ENCODE peak calls at places on chromosomes 2 and 18, in seven cellular contexts. One of them, this sample, is unnamed.

GRCh38 chr2:54411801-54412354 is 44.2 kb upstream of the SPTBN1 start:
- DNase-seq in tibial artery: no peak
- DNase-seq in GM23338: no peak
- DNase-seq in fibroblast of pulmonary artery: no peak
- DNase-seq in lower lobe of right lung: no peak
- DNase-seq in fibroblast of mammary gland: no peak
- DNase-seq in mucosa of descending colon: no peak
- DNase-seq in this sample: no peak

GRCh38 chr2:56008661-56009411 is 85.3 kb upstream of the EFEMP1 start:
- DNase-seq in tibial artery: peak; percentile 60
- DNase-seq in GM23338: peak; percentile 91
- DNase-seq in fibroblast of pulmonary artery: peak; percentile 97
- DNase-seq in lower lobe of right lung: no peak
- DNase-seq in fibroblast of mammary gland: peak; percentile 83
- DNase-seq in mucosa of descending colon: peak; percentile 46
- DNase-seq in this sample: peak; percentile 93

GRCh38 chr18:69383191-69383590 is 17.5 kb upstream of the DOK6 start:
- DNase-seq in tibial artery: no peak
- DNase-seq in GM23338: peak; percentile 3
- DNase-seq in fibroblast of pulmonary artery: peak; percentile 11
- DNase-seq in lower lobe of right lung: no peak
- DNase-seq in fibroblast of mammary gland: peak; percentile 18
- DNase-seq in mucosa of descending colon: no peak
- DNase-seq in this sample: peak; percentile 4

GRCh38 chr2:84880645-84881521 is at the start of gene TRABD2A:
- DNase-seq in tibial artery: no peak
- DNase-seq in GM23338: peak; percentile 81
- DNase-seq in fibroblast of pulmonary artery: no peak
- DNase-seq in lower lobe of right lung: peak; percentile 69
- DNase-seq in fibroblast of mammary gland: peak; percentile 59
- DNase-seq in mucosa of descending colon: peak; percentile 75
- DNase-seq in this sample: no peak

GRCh38 chr2:180203972-180204371 is 196.9 kb upstream of the CWC22 start:
- DNase-seq in tibial artery: peak; percentile 51
- DNase-seq in GM23338: no peak
- DNase-seq in fibroblast of pulmonary artery: peak; percentile 87
- DNase-seq in lower lobe of right lung: no peak
- DNase-seq in fibroblast of mammary gland: peak; percentile 95
- DNase-seq in mucosa of descending colon: no peak
- DNase-seq in this sample: peak; percentile 92

GRCh38 chr18:45850021-45850420 is 24.5 kb downstream of the SIGLEC15 start:
- DNase-seq in tibial artery: no peak
- DNase-seq in GM23338: peak; percentile 75
- DNase-seq in fibroblast of pulmonary artery: peak; percentile 19
- DNase-seq in lower lobe of right lung: no peak
- DNase-seq in fibroblast of mammary gland: peak; percentile 19
- DNase-seq in mucosa of descending colon: no peak
- DNase-seq in this sample: no peak

GRCh38 chr2:105437708-105438103 is 38.9 kb upstream of the FHL2 start:
- DNase-seq in tibial artery: no peak
- DNase-seq in GM23338: no peak
- DNase-seq in fibroblast of pulmonary artery: peak; percentile 59
- DNase-seq in lower lobe of right lung: no peak
- DNase-seq in fibroblast of mammary gland: peak; percentile 61
- DNase-seq in mucosa of descending colon: no peak
- DNase-seq in this sample: peak; percentile 70

GRCh38 chr18:312415-312814 is 44.6 kb upstream of the THOC1 start:
- DNase-seq in tibial artery: no peak
- DNase-seq in GM23338: no peak
- DNase-seq in fibroblast of pulmonary artery: no peak
- DNase-seq in lower lobe of right lung: no peak
- DNase-seq in fibroblast of mammary gland: no peak
- DNase-seq in mucosa of descending colon: no peak
- DNase-seq in this sample: no peak

GRCh38 chr2:43305537-43305936 is 79.1 kb upstream of the ZFP36L2 start:
- DNase-seq in tibial artery: peak; percentile 88
- DNase-seq in GM23338: no peak
- DNase-seq in fibroblast of pulmonary artery: peak; percentile 67
- DNase-seq in lower lobe of right lung: peak; percentile 71
- DNase-seq in fibroblast of mammary gland: peak; percentile 62
- DNase-seq in mucosa of descending colon: no peak
- DNase-seq in this sample: peak; percentile 68

GRCh38 chr18:37299471-37300304 is 265.9 kb downstream of the CELF4 start:
- DNase-seq in tibial artery: peak; percentile 90
- DNase-seq in GM23338: peak; percentile 27
- DNase-seq in fibroblast of pulmonary artery: peak; percentile 99
- DNase-seq in lower lobe of right lung: peak; percentile 81
- DNase-seq in fibroblast of mammary gland: peak; percentile 96
- DNase-seq in mucosa of descending colon: peak; percentile 71
- DNase-seq in this sample: peak; percentile 94

GRCh38 chr2:157032019-157032418 is 225.5 kb upstream of the GALNT5 start:
- DNase-seq in tibial artery: no peak
- DNase-seq in GM23338: no peak
- DNase-seq in fibroblast of pulmonary artery: peak; percentile 97
- DNase-seq in lower lobe of right lung: no peak
- DNase-seq in fibroblast of mammary gland: peak; percentile 96
- DNase-seq in mucosa of descending colon: no peak
- DNase-seq in this sample: peak; percentile 93

GRCh38 chr2:171410624-171411023 is 23.2 kb downstream of the METTL8 start:
- DNase-seq in tibial artery: no peak
- DNase-seq in GM23338: no peak
- DNase-seq in fibroblast of pulmonary artery: peak; percentile 23
- DNase-seq in lower lobe of right lung: no peak
- DNase-seq in fibroblast of mammary gland: no peak
- DNase-seq in mucosa of descending colon: no peak
- DNase-seq in this sample: no peak

GRCh38 chr2:2926009-2926857 is 451.4 kb downstream of the EIPR1 start:
- DNase-seq in tibial artery: no peak
- DNase-seq in GM23338: no peak
- DNase-seq in fibroblast of pulmonary artery: no peak
- DNase-seq in lower lobe of right lung: no peak
- DNase-seq in fibroblast of mammary gland: no peak
- DNase-seq in mucosa of descending colon: no peak
- DNase-seq in this sample: no peak

GRCh38 chr18:30280861-30281470 is 761.6 kb downstream of the DSC3 start:
- DNase-seq in tibial artery: no peak
- DNase-seq in GM23338: peak; percentile 84
- DNase-seq in fibroblast of pulmonary artery: peak; percentile 81
- DNase-seq in lower lobe of right lung: no peak
- DNase-seq in fibroblast of mammary gland: peak; percentile 60
- DNase-seq in mucosa of descending colon: no peak
- DNase-seq in this sample: peak; percentile 78

GRCh38 chr2:239802101-239802649 is 223.0 kb downstream of the NDUFA10 start:
- DNase-seq in tibial artery: peak; percentile 14
- DNase-seq in GM23338: no peak
- DNase-seq in fibroblast of pulmonary artery: no peak
- DNase-seq in lower lobe of right lung: no peak
- DNase-seq in fibroblast of mammary gland: no peak
- DNase-seq in mucosa of descending colon: no peak
- DNase-seq in this sample: no peak

GRCh38 chr2:47172922-47173695 is 18.0 kb upstream of the STPG4 start:
- DNase-seq in tibial artery: no peak
- DNase-seq in GM23338: no peak
- DNase-seq in fibroblast of pulmonary artery: no peak
- DNase-seq in lower lobe of right lung: no peak
- DNase-seq in fibroblast of mammary gland: no peak
- DNase-seq in mucosa of descending colon: no peak
- DNase-seq in this sample: no peak
- H3K4me3 ChIP-seq in tibial artery: no peak overlapping the region
- H3K4me3 ChIP-seq in GM23338: peak overlapping the region; percentile 94
- H3K4me3 ChIP-seq in fibroblast of pulmonary artery: peak overlapping the region; percentile 96
- H3K4me3 ChIP-seq in lower lobe of right lung: peak overlapping the region; percentile 93
- H3K4me3 ChIP-seq in fibroblast of mammary gland: peak overlapping the region; percentile 86
- H3K4me3 ChIP-seq in mucosa of descending colon: no peak overlapping the region
- H3K4me3 ChIP-seq in this sample: peak overlapping the region; percentile 96

GRCh38 chr18:6920099-6920955 is 190.8 kb downstream of the ARHGAP28 start:
- DNase-seq in tibial artery: peak; percentile 47
- DNase-seq in GM23338: peak; percentile 90
- DNase-seq in fibroblast of pulmonary artery: peak; percentile 85
- DNase-seq in lower lobe of right lung: no peak
- DNase-seq in fibroblast of mammary gland: peak; percentile 77
- DNase-seq in mucosa of descending colon: no peak
- DNase-seq in this sample: peak; percentile 54
- TF ChIP-seq CTCF in tibial artery: peak; percentile 53
- TF ChIP-seq CTCF in GM23338: peak; percentile 85
- TF ChIP-seq CTCF in fibroblast of pulmonary artery: peak; percentile 99
- TF ChIP-seq CTCF in lower lobe of right lung: peak; percentile 62
- TF ChIP-seq CTCF in fibroblast of mammary gland: peak; percentile 98
- TF ChIP-seq CTCF in mucosa of descending colon: peak; percentile 42
- TF ChIP-seq CTCF in this sample: peak; percentile 70

GRCh38 chr2:28234807-28235206 is 157.9 kb upstream of the FOSL2 start:
- DNase-seq in tibial artery: no peak
- DNase-seq in GM23338: no peak
- DNase-seq in fibroblast of pulmonary artery: no peak
- DNase-seq in lower lobe of right lung: no peak
- DNase-seq in fibroblast of mammary gland: no peak
- DNase-seq in mucosa of descending colon: no peak
- DNase-seq in this sample: no peak

GRCh38 chr2:28228419-28228995 is 164.2 kb upstream of the FOSL2 start:
- DNase-seq in tibial artery: no peak
- DNase-seq in GM23338: no peak
- DNase-seq in fibroblast of pulmonary artery: no peak
- DNase-seq in lower lobe of right lung: no peak
- DNase-seq in fibroblast of mammary gland: no peak
- DNase-seq in mucosa of descending colon: no peak
- DNase-seq in this sample: peak; percentile 11

GRCh38 chr2:28232267-28232666 is 160.4 kb upstream of the FOSL2 start:
- DNase-seq in tibial artery: no peak
- DNase-seq in GM23338: no peak
- DNase-seq in fibroblast of pulmonary artery: peak; percentile 84
- DNase-seq in lower lobe of right lung: no peak
- DNase-seq in fibroblast of mammary gland: peak; percentile 57
- DNase-seq in mucosa of descending colon: no peak
- DNase-seq in this sample: peak; percentile 14

GRCh38 chr2:28231110-28231621 is 161.5 kb upstream of the FOSL2 start:
- DNase-seq in tibial artery: no peak
- DNase-seq in GM23338: no peak
- DNase-seq in fibroblast of pulmonary artery: peak; percentile 60
- DNase-seq in lower lobe of right lung: no peak
- DNase-seq in fibroblast of mammary gland: peak; percentile 59
- DNase-seq in mucosa of descending colon: no peak
- DNase-seq in this sample: peak; percentile 53

GRCh38 chr2:28233070-28233718 is 159.5 kb upstream of the FOSL2 start:
- DNase-seq in tibial artery: no peak
- DNase-seq in GM23338: no peak
- DNase-seq in fibroblast of pulmonary artery: peak; percentile 29
- DNase-seq in lower lobe of right lung: no peak
- DNase-seq in fibroblast of mammary gland: peak; percentile 31
- DNase-seq in mucosa of descending colon: no peak
- DNase-seq in this sample: peak; percentile 16
- H3K4me3 ChIP-seq in tibial artery: no peak overlapping the region
- H3K4me3 ChIP-seq in GM23338: no peak overlapping the region
- H3K4me3 ChIP-seq in fibroblast of pulmonary artery: no peak overlapping the region
- H3K4me3 ChIP-seq in lower lobe of right lung: no peak overlapping the region
- H3K4me3 ChIP-seq in fibroblast of mammary gland: no peak overlapping the region
- H3K4me3 ChIP-seq in mucosa of descending colon: no peak overlapping the region
- H3K4me3 ChIP-seq in this sample: no peak overlapping the region

GRCh38 chr2:230913406-230913805 is 11.6 kb downstream of the GPR55 start:
- DNase-seq in tibial artery: no peak
- DNase-seq in GM23338: peak; percentile 78
- DNase-seq in fibroblast of pulmonary artery: peak; percentile 33
- DNase-seq in lower lobe of right lung: peak; percentile 50
- DNase-seq in fibroblast of mammary gland: peak; percentile 17
- DNase-seq in mucosa of descending colon: peak; percentile 59
- DNase-seq in this sample: peak; percentile 8
- TF ChIP-seq CTCF in tibial artery: peak; percentile 34
- TF ChIP-seq CTCF in GM23338: peak; percentile 74
- TF ChIP-seq CTCF in fibroblast of pulmonary artery: peak; percentile 47
- TF ChIP-seq CTCF in lower lobe of right lung: peak; percentile 31
- TF ChIP-seq CTCF in fibroblast of mammary gland: peak; percentile 41
- TF ChIP-seq CTCF in mucosa of descending colon: peak; percentile 52
- TF ChIP-seq CTCF in this sample: peak; percentile 43

GRCh38 chr2:167874812-167875211 is 372.6 kb downstream of the STK39 start:
- DNase-seq in tibial artery: no peak
- DNase-seq in GM23338: no peak
- DNase-seq in fibroblast of pulmonary artery: no peak
- DNase-seq in lower lobe of right lung: no peak
- DNase-seq in fibroblast of mammary gland: no peak
- DNase-seq in mucosa of descending colon: no peak
- DNase-seq in this sample: no peak
- H3K4me3 ChIP-seq in tibial artery: no peak overlapping the region
- H3K4me3 ChIP-seq in GM23338: no peak overlapping the region
- H3K4me3 ChIP-seq in fibroblast of pulmonary artery: no peak overlapping the region
- H3K4me3 ChIP-seq in lower lobe of right lung: no peak overlapping the region
- H3K4me3 ChIP-seq in fibroblast of mammary gland: no peak overlapping the region
- H3K4me3 ChIP-seq in mucosa of descending colon: no peak overlapping the region
- H3K4me3 ChIP-seq in this sample: no peak overlapping the region

DNA sequence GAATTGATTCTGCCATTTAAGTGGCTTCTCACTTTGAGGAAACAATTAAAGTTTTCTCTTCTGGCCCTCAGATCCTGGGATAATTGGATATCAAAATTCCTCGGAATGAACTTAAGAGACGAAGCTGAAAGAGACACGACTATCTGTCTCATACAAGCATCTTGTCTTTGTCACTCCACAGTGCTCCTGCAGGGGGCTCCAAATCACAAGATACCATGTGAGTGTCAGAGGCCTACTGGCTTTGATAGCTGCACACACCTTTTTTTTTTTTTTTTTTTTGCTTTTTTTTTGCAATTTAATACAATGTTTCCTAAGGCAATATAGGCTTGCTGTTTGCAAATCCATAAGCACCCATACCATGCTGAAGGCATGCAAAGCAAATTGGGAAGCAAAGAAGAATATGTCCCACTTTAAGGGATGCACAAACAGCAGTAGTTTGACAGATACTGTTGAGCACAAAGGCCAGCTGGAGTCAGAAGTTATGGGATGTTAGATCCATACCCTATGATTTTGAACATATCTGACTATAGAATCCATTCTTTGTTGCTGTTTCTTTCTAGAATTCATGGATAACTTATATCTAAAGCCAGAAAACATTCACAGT is 109.0 kb upstream of the CBLN2 start:
- DNase-seq in tibial artery: no peak
- DNase-seq in GM23338: peak; percentile 80
- DNase-seq in fibroblast of pulmonary artery: peak; percentile 9
- DNase-seq in lower lobe of right lung: no peak
- DNase-seq in fibroblast of mammary gland: peak; percentile 11
- DNase-seq in mucosa of descending colon: no peak
- DNase-seq in this sample: no peak
- TF ChIP-seq CTCF in tibial artery: no peak
- TF ChIP-seq CTCF in GM23338: peak; percentile 72
- TF ChIP-seq CTCF in fibroblast of pulmonary artery: peak; percentile 30
- TF ChIP-seq CTCF in lower lobe of right lung: peak; percentile 43
- TF ChIP-seq CTCF in fibroblast of mammary gland: peak; percentile 34
- TF ChIP-seq CTCF in mucosa of descending colon: no peak
- TF ChIP-seq CTCF in this sample: no peak

DNA sequence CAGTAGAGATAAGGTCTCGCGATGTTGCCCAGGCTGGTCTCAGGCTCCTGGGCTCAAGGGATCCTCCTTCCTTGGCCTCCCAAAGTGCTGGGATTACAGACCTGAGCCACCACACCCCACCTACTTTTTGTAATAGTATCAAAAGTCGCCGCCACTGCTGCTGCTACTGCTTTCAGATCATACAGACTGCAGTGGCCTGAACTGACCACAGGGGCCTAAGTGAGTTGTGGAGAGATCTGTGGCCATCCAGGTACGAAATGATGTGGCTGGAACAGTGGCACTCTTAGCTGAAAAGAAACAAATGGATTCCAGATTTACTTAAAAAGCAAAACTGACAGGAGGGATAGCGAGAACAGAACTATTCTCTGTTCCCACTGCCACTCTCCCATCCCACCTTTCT is 32.9 kb upstream of the POMC start:
- DNase-seq in tibial artery: no peak
- DNase-seq in GM23338: peak; percentile 62
- DNase-seq in fibroblast of pulmonary artery: no peak
- DNase-seq in lower lobe of right lung: no peak
- DNase-seq in fibroblast of mammary gland: no peak
- DNase-seq in mucosa of descending colon: no peak
- DNase-seq in this sample: no peak
- H3K4me3 ChIP-seq in tibial artery: no peak overlapping the region
- H3K4me3 ChIP-seq in GM23338: no peak overlapping the region
- H3K4me3 ChIP-seq in fibroblast of pulmonary artery: no peak overlapping the region
- H3K4me3 ChIP-seq in lower lobe of right lung: no peak overlapping the region
- H3K4me3 ChIP-seq in fibroblast of mammary gland: no peak overlapping the region
- H3K4me3 ChIP-seq in mucosa of descending colon: no peak overlapping the region
- H3K4me3 ChIP-seq in this sample: no peak overlapping the region